ENCODE peak calls at places on chromosome 5, in four cellular contexts. One of them, this sample, is unnamed.

GRCh38 chr5:172043822-172044221 is 37.4 kb upstream of the FBXW11 start:
- DNase-seq in GM23338: no peak
- DNase-seq in activated CD4-positive, alpha-beta T cell treated with anti-CD3 and anti-CD28 coated beads, Interleukin-2, amount 50 U/mL, for 4 hours: no peak
- DNase-seq in NCI-H524 treated with DMSO at 0.1 percent for 48 hours: no peak
- DNase-seq in this sample: no peak

GRCh38 chr5:61182449-61182848 is 20.2 kb upstream of the SMIM15 start:
- DNase-seq in activated CD4-positive, alpha-beta T cell treated with anti-CD3 and anti-CD28 coated beads, Interleukin-2, amount 50 U/mL, for 4 hours: no peak
- DNase-seq in NCI-H524 treated with DMSO at 0.1 percent for 48 hours: no peak
- DNase-seq in GM23338: no peak
- DNase-seq in this sample: no peak

GRCh38 chr5:51392689-51393199 is 9.5 kb downstream of the ISL1 start:
- DNase-seq in NCI-H524 treated with DMSO at 0.1 percent for 48 hours: no peak
- DNase-seq in activated CD4-positive, alpha-beta T cell treated with anti-CD3 and anti-CD28 coated beads, Interleukin-2, amount 50 U/mL, for 4 hours: no peak
- DNase-seq in GM23338: peak
- DNase-seq in this sample: no peak

GRCh38 chr5:11302663-11303062 is 541.6 kb upstream of the DAP start:
- DNase-seq in activated CD4-positive, alpha-beta T cell treated with anti-CD3 and anti-CD28 coated beads, Interleukin-2, amount 50 U/mL, for 4 hours: no peak
- DNase-seq in GM23338: no peak
- DNase-seq in NCI-H524 treated with DMSO at 0.1 percent for 48 hours: no peak
- DNase-seq in this sample: no peak

GRCh38 chr5:108212775-108213346 is 169.0 kb downstream of the FBXL17 start:
- DNase-seq in NCI-H524 treated with DMSO at 0.1 percent for 48 hours: no peak
- DNase-seq in GM23338: peak
- DNase-seq in activated CD4-positive, alpha-beta T cell treated with anti-CD3 and anti-CD28 coated beads, Interleukin-2, amount 50 U/mL, for 4 hours: no peak
- DNase-seq in this sample: no peak

GRCh38 chr5:67272453-67273130 is 76.0 kb upstream of the CD180 start:
- DNase-seq in NCI-H524 treated with DMSO at 0.1 percent for 48 hours: no peak
- DNase-seq in GM23338: no peak
- DNase-seq in activated CD4-positive, alpha-beta T cell treated with anti-CD3 and anti-CD28 coated beads, Interleukin-2, amount 50 U/mL, for 4 hours: no peak
- DNase-seq in this sample: no peak

GRCh38 chr5:43639566-43639965 is 36.6 kb downstream of the NNT start:
- DNase-seq in GM23338: no peak
- DNase-seq in NCI-H524 treated with DMSO at 0.1 percent for 48 hours: no peak
- DNase-seq in activated CD4-positive, alpha-beta T cell treated with anti-CD3 and anti-CD28 coated beads, Interleukin-2, amount 50 U/mL, for 4 hours: no peak
- DNase-seq in this sample: no peak

GRCh38 chr5:2188661-2189060 is 305.9 kb upstream of the IRX4 start:
- DNase-seq in GM23338: no peak
- DNase-seq in activated CD4-positive, alpha-beta T cell treated with anti-CD3 and anti-CD28 coated beads, Interleukin-2, amount 50 U/mL, for 4 hours: no peak
- DNase-seq in NCI-H524 treated with DMSO at 0.1 percent for 48 hours: no peak
- DNase-seq in this sample: no peak

GRCh38 chr5:150780180-150780692 is 1.7 kb downstream of the SMIM3 start:
- DNase-seq in NCI-H524 treated with DMSO at 0.1 percent for 48 hours: no peak
- DNase-seq in GM23338: no peak
- DNase-seq in activated CD4-positive, alpha-beta T cell treated with anti-CD3 and anti-CD28 coated beads, Interleukin-2, amount 50 U/mL, for 4 hours: no peak
- DNase-seq in this sample: no peak